ENCODE peak calls at places on chromosomes 13 and 19, in five cellular contexts. One of them, this sample, is unnamed.

GRCh38 chr19:8697671-8698432 is 743 bp downstream of the ACTL9 start:
- DNase-seq in A549: no peak
- DNase-seq in uterus: no peak
- DNase-seq in tibial nerve: no peak
- DNase-seq in stomach: no peak
- DNase-seq in this sample: no peak

GRCh38 chr19:7349961-7350711 is 1.4 kb downstream of the ARHGEF18 start:
- DNase-seq in tibial nerve: no peak
- DNase-seq in A549: no peak
- DNase-seq in stomach: no peak
- DNase-seq in uterus: no peak
- DNase-seq in this sample: no peak

GRCh38 chr13:73793361-73793760 is 340.8 kb downstream of the KLF12 start:
- DNase-seq in stomach: no peak
- DNase-seq in uterus: no peak
- DNase-seq in tibial nerve: no peak
- DNase-seq in A549: no peak
- DNase-seq in this sample: no peak

GRCh38 chr13:66341038-66341437 is 889.1 kb downstream of the PCDH9 start:
- DNase-seq in uterus: no peak
- DNase-seq in tibial nerve: no peak
- DNase-seq in A549: no peak
- DNase-seq in stomach: no peak
- DNase-seq in this sample: no peak

GRCh38 chr13:42011601-42012401 is 36.6 kb upstream of the DGKH start:
- DNase-seq in uterus: peak; percentile 26
- DNase-seq in stomach: peak; percentile 28
- DNase-seq in A549: no peak
- DNase-seq in tibial nerve: no peak
- DNase-seq in this sample: no peak

GRCh38 chr13:49791753-49792549 is 531 bp downstream of the KPNA3 start:
- DNase-seq in tibial nerve: no peak
- DNase-seq in A549: peak; percentile 29
- DNase-seq in stomach: peak; percentile 47
- DNase-seq in uterus: peak; percentile 45
- DNase-seq in this sample: peak; percentile 12

GRCh38 chr19:15769586-15769985 is 17.9 kb upstream of the OR10H5 start:
- DNase-seq in uterus: no peak
- DNase-seq in A549: no peak
- DNase-seq in tibial nerve: no peak
- DNase-seq in stomach: no peak
- DNase-seq in this sample: no peak

GRCh38 chr13:26037302-26037701 is 14.5 kb downstream of the SHISA2 start:
- DNase-seq in uterus: no peak
- DNase-seq in stomach: no peak
- DNase-seq in A549: peak; percentile 19
- DNase-seq in tibial nerve: no peak
- DNase-seq in this sample: no peak

DNA sequence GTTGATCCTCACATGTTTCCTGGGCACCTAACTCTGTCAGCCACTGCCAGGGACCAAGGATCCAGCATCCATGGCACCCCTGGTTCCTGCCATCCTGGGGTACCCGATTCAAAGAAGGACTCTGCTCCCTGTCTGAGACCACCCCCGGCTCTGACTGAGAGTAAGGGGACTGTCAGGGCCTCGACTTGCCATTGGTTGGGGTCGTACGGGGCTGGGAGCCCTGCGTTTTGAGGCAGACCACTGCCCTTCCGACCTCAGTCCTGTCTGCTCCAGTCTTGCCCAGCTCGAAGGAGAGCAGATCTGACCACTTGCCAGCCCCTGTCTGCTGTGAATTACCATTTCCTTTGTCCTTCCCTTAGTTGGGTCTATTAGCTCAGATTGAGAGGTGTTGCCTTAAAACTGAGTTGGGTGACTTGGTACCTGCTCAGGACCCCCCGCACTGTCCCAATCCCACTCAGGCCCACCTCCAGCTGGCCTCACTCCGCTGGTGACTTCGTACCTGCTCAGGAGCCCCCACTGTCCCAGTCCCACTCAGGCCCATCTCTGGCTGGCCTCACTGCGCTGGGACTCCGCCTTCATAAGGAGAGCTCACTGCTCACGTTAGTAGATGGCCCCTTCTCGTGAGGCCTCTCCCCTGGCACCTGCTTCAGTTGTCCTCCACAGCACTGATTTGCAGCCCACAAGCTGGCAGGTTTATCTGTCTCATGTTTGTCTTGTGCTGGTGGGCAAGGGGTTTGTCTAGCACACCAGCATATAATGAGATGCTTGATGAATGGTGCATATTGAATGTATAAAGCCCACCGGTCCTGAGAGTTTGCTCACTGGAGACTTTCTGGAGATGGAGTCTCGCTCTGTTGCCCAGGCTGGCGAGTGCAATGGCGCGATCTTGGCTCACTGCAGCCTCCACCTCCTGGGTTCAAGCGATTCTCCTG is 3.9 kb downstream of the RPL28 start:
- DNase-seq in tibial nerve: no peak
- DNase-seq in uterus: no peak
- DNase-seq in A549: no peak
- DNase-seq in stomach: no peak
- DNase-seq in this sample: no peak
- TF ChIP-seq POLR2A in tibial nerve: no peak
- TF ChIP-seq POLR2A in uterus: no peak
- TF ChIP-seq POLR2A in A549: peak; percentile 29
- TF ChIP-seq POLR2A in stomach: no peak
- TF ChIP-seq POLR2A in this sample: peak; percentile 33

GRCh38 chr19:19342086-19343015 is 21.7 kb downstream of the MAU2 start:
- DNase-seq in stomach: peak; percentile 76
- DNase-seq in tibial nerve: no peak
- DNase-seq in A549: peak; percentile 70
- DNase-seq in uterus: peak; percentile 48
- DNase-seq in this sample: peak; percentile 71
- TF ChIP-seq POLR2A in stomach: no peak
- TF ChIP-seq POLR2A in tibial nerve: no peak
- TF ChIP-seq POLR2A in A549: no peak
- TF ChIP-seq POLR2A in uterus: no peak
- TF ChIP-seq POLR2A in this sample: no peak

GRCh38 chr13:51845574-51846318 is 769 bp upstream of the TMEM272 start:
- DNase-seq in tibial nerve: no peak
- DNase-seq in uterus: no peak
- DNase-seq in stomach: no peak
- DNase-seq in A549: no peak
- DNase-seq in this sample: no peak
- TF ChIP-seq POLR2A in tibial nerve: no peak
- TF ChIP-seq POLR2A in uterus: no peak
- TF ChIP-seq POLR2A in stomach: no peak
- TF ChIP-seq POLR2A in A549: no peak
- TF ChIP-seq POLR2A in this sample: no peak

GRCh38 chr19:18588611-18589379 is at the start of gene REX1BD:
- DNase-seq in tibial nerve: peak; percentile 55
- DNase-seq in uterus: peak; percentile 84
- DNase-seq in A549: peak; percentile 83
- DNase-seq in stomach: peak; percentile 80
- DNase-seq in this sample: peak; percentile 78
- TF ChIP-seq POLR2A in tibial nerve: peak; percentile 45
- TF ChIP-seq POLR2A in uterus: peak; percentile 19
- TF ChIP-seq POLR2A in A549: peak; percentile 80
- TF ChIP-seq POLR2A in stomach: no peak
- TF ChIP-seq POLR2A in this sample: peak; percentile 79

GRCh38 chr13:95192998-95193397 is 108.3 kb downstream of the ABCC4 start:
- DNase-seq in tibial nerve: no peak
- DNase-seq in stomach: no peak
- DNase-seq in uterus: no peak
- DNase-seq in A549: no peak
- DNase-seq in this sample: no peak
- TF ChIP-seq POLR2A in tibial nerve: no peak
- TF ChIP-seq POLR2A in stomach: no peak
- TF ChIP-seq POLR2A in uterus: no peak
- TF ChIP-seq POLR2A in A549: no peak
- TF ChIP-seq POLR2A in this sample: no peak

GRCh38 chr19:2236285-2237050 is at the start of the genes PLEKHJ1 and SF3A2:
- DNase-seq in uterus: peak; percentile 99
- DNase-seq in A549: peak; percentile 97
- DNase-seq in tibial nerve: peak; percentile 95
- DNase-seq in stomach: peak; percentile 97
- DNase-seq in this sample: peak; percentile 99

GRCh38 chr19:2237051-2237868 is 636 bp downstream of the SF3A2 start:
- DNase-seq in stomach: no peak
- DNase-seq in A549: no peak
- DNase-seq in uterus: no peak
- DNase-seq in tibial nerve: no peak
- DNase-seq in this sample: no peak

GRCh38 chr19:2235026-2235395 is 1.1 kb downstream of the PLEKHJ1 start:
- DNase-seq in stomach: no peak
- DNase-seq in A549: no peak
- DNase-seq in uterus: no peak
- DNase-seq in tibial nerve: no peak
- DNase-seq in this sample: no peak

GRCh38 chr19:2233601-2234280 is 2.4 kb downstream of the PLEKHJ1 start:
- DNase-seq in tibial nerve: no peak
- DNase-seq in uterus: no peak
- DNase-seq in A549: no peak
- DNase-seq in stomach: no peak
- DNase-seq in this sample: no peak

DNA sequence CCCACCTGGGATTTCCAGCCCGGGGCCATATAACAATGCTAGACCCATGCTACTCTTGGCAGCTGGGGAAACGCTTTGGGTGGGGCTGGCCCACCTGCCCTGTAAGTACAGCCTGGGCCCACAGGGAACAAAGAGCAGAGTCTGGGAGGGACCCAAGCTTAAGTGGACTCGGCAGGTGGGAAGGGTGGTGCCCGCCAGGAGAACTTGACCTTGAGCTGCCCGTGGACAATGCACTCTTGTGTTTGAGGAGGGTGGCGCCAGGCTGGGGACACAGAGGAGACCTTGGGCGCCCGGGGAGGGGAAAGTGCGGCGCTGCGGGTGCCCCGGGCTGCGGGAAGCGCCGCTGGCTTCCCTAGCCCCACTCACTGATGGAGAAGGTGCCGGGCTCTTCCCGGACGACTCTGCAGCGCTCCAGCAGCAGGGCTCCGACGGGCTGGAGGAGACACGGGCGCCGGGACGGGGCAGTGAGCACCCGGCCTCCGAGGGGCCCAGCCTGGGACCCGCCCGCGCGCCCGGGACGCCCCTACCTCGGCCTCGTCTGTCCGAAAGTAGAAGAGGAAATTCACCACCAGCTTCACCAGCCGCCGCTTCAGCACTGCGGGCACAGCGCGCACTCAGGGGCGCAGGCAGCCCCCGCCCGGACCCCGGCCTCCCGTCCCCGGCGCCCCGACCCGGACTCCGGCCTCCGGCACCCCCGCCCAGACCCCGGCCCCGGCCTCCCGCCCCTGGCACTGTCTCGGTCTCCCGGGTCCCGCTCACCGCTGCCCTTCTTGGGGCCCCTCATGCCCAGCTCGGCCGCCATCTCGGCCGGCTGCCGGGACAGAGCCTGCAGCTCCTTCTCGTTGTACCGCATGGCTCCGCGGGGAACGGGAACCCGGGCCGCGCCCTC is 489 bp downstream of the PLEKHJ1 start:
- DNase-seq in stomach: peak; percentile 79
- DNase-seq in uterus: no peak
- DNase-seq in A549: no peak
- DNase-seq in tibial nerve: no peak
- DNase-seq in this sample: no peak
- TF ChIP-seq POLR2A in stomach: peak; percentile 56
- TF ChIP-seq POLR2A in uterus: no peak
- TF ChIP-seq POLR2A in A549: peak; percentile 39
- TF ChIP-seq POLR2A in tibial nerve: no peak
- TF ChIP-seq POLR2A in this sample: peak; percentile 64

DNA sequence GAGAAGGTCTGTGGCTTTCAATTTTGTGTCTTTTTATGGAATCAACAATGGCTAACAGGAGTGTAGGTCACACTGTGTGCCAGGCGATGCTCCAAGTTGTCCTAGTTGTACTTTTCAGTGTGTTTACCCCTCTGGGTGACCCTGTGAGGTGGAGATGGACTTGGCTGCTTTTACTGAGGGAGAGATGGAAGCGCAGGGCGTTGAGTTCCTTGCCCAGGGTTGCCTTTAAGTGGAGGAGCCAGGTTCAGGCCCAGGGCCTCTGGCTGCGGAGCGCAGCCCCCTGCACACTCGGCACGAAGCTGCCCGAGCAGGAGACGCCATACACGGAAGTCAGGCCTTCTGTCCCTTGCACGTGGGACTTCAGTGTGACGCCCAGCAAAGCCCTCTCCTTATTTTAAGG is 112.8 kb downstream of the RAB20 start:
- DNase-seq in uterus: peak; percentile 10
- DNase-seq in stomach: no peak
- DNase-seq in tibial nerve: no peak
- DNase-seq in A549: no peak
- DNase-seq in this sample: no peak
- TF ChIP-seq POLR2A in uterus: no peak
- TF ChIP-seq POLR2A in stomach: no peak
- TF ChIP-seq POLR2A in tibial nerve: no peak
- TF ChIP-seq POLR2A in A549: no peak
- TF ChIP-seq POLR2A in this sample: no peak

DNA sequence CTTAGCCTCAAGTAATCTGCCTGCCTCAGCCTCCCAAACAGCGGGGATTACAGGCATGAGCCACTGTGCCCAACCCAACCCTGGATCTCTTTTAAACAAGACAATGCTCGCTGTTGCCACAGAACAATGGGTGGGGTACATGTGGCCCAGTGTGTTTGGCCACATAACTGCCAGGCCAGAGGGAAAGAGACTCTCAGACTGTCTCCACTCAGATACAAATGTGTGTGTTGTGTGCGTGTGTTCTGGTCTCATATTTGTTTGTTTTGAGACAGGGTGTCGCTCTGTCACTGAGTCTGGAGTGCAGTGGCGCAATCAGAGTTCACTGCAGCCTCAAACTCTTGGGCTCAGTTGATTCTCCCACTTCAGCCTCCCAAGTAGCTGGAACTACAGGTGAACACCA is 25.8 kb downstream of the LDLR start:
- DNase-seq in tibial nerve: no peak
- DNase-seq in A549: no peak
- DNase-seq in stomach: no peak
- DNase-seq in uterus: no peak
- DNase-seq in this sample: no peak
- TF ChIP-seq POLR2A in tibial nerve: no peak
- TF ChIP-seq POLR2A in A549: no peak
- TF ChIP-seq POLR2A in stomach: no peak
- TF ChIP-seq POLR2A in uterus: no peak
- TF ChIP-seq POLR2A in this sample: no peak

This sample was measured in H54.